ENCODE peak calls at places on chromosomes 3 and 15, in five cellular contexts. Y is pancreas, N is cardiac muscle cell, L is astrocyte, O is stomach. H is an unnamed sample. For H3K9me3, the result is how much of the 10 kb centered on the place peaks cover.

GRCh38 chr15:40192942-40193341 is 32.1 kb downstream of the BUB1B start:
- DNase-seq in Y (no peak), N (peak), L (peak), O (no peak), H (no peak)

GRCh38 chr3:53089511-53089910 is 40.7 kb downstream of the RFT1 start:
- DNase-seq in Y (peak), N (peak), L (no peak), O (no peak), H (no peak)

GRCh38 chr3:197088370-197088769 is 58.8 kb upstream of the MELTF start:
- DNase-seq in Y (no peak), N (peak), L (no peak), O (no peak), H (no peak)

GRCh38 chr3:56157693-56158092 is 310.6 kb downstream of the ERC2 start:
- DNase-seq in Y (no peak), N (peak), L (peak), O (no peak), H (peak)

GRCh38 chr3:101890716-101891115 is 41.4 kb downstream of the NFKBIZ start:
- DNase-seq in Y (no peak), N (peak), L (peak), O (no peak), H (peak)

GRCh38 chr3:124859025-124859424 is 28.1 kb downstream of the ITGB5 start:
- DNase-seq in Y (no peak), N (peak), L (peak), O (no peak), H (peak)

GRCh38 chr15:40182358-40183029 is 21.6 kb downstream of the BUB1B start:
- DNase-seq in Y (no peak), N (no peak), L (no peak), O (no peak), H (no peak)

GRCh38 chr3:126180477-126181397 is at the start of gene ALDH1L1:
- DNase-seq in Y (peak), N (peak), L (peak), O (peak), H (peak)

GRCh38 chr15:33311312-33311971 is 675 bp downstream of the RYR3 start:
- DNase-seq in Y (no peak), N (no peak), L (no peak), O (no peak), H (no peak)

GRCh38 chr15:68578960-68579935 is at the start of gene CORO2B:
- DNase-seq in Y (peak), N (peak), L (peak), O (no peak), H (peak)

GRCh38 chr3:176431986-176432385 is 765.3 kb downstream of the TBL1XR1 start:
- DNase-seq in Y (no peak), N (no peak), L (peak), O (no peak), H (no peak)

GRCh38 chr3:14143271-14143605 is 18.4 kb downstream of the TMEM43 start:
- DNase-seq in Y (no peak), N (peak), L (peak), O (no peak), H (peak)

GRCh38 chr3:29280675-29281264 is at the start of gene RBMS3:
- DNase-seq in Y (peak), N (peak), L (peak), O (peak), H (peak)

GRCh38 chr15:34986326-34987181 is 1.5 kb downstream of the ZNF770 start:
- DNase-seq in Y (no peak), N (no peak), L (no peak), O (no peak), H (peak)

GRCh38 chr15:55737373-55737772 is 5.6 kb downstream of the PRTG start:
- DNase-seq in Y (no peak), N (peak), L (peak), O (no peak), H (peak)

GRCh38 chr15:74799843-74800558 is 12.6 kb upstream of the LMAN1L start:
- DNase-seq in Y (peak), N (peak), L (no peak), O (peak), H (peak)

GRCh38 chr15:36363335-36363734 is 216.1 kb upstream of the CDIN1 start:
- DNase-seq in Y (no peak), N (peak), L (peak), O (no peak), H (no peak)

GRCh38 chr3:168024537-168024941 is 71.2 kb downstream of the GOLIM4 start:
- DNase-seq in Y (no peak), N (peak), L (peak), O (no peak), H (peak)

GRCh38 chr3:87270908-87271727 is 5.3 kb downstream of the POU1F1 start:
- DNase-seq in Y (peak), N (peak), L (no peak), O (no peak), H (no peak)

GRCh38 chr15:69780374-69780773 is 317.3 kb downstream of the TLE3 start:
- DNase-seq in Y (no peak), N (peak), L (peak), O (no peak), H (no peak)

GRCh38 chr3:136783708-136784191 is 31.6 kb upstream of the STAG1 start:
- DNase-seq in Y (no peak), N (peak), L (no peak), O (no peak), H (peak)

GRCh38 chr3:94004301-94004910 is 24.0 kb downstream of the STX19 start:
- DNase-seq in Y (no peak), N (peak), L (peak), O (no peak), H (peak)

GRCh38 chr15:40511472-40512133 is 40.8 kb downstream of the CHST14 start:
- DNase-seq in Y (peak), N (peak), L (no peak), O (peak), H (peak)

GRCh38 chr3:187064210-187065115 is 74.8 kb downstream of the RPL39L start:
- DNase-seq in Y (peak), N (peak), L (no peak), O (no peak), H (peak)

GRCh38 chr15:93030430-93031102 is 58.4 kb downstream of the RGMA start:
- DNase-seq in Y (peak), N (peak), L (peak), O (peak), H (peak)

GRCh38 chr3:33063651-33064051 is 33.3 kb downstream of the GLB1 start:
- DNase-seq in Y (no peak), N (peak), L (peak), O (no peak), H (peak)

GRCh38 chr15:97470417-97470816 is 490.1 kb upstream of the ARRDC4 start:
- DNase-seq in Y (no peak), N (no peak), L (no peak), O (no peak), H (no peak)

GRCh38 chr3:192336286-192336685 is 391.1 kb downstream of the FGF12 start:
- DNase-seq in Y (no peak), N (no peak), L (no peak), O (no peak), H (no peak)

GRCh38 chr15:91338763-91339162 is 238.7 kb downstream of the SV2B start:
- DNase-seq in Y (no peak), N (peak), L (peak), O (no peak), H (peak)

GRCh38 chr3:124843068-124843467 is 44.1 kb downstream of the ITGB5 start:
- DNase-seq in Y (no peak), N (no peak), L (no peak), O (no peak), H (no peak)

GRCh38 chr15:83733206-83733605 is 79.3 kb downstream of the ADAMTSL3 start:
- DNase-seq in Y (no peak), N (peak), L (peak), O (no peak), H (no peak)

GRCh38 chr3:122714269-122714668 is 33.6 kb downstream of the PARP14 start:
- DNase-seq in Y (no peak), N (no peak), L (no peak), O (no peak), H (no peak)

GRCh38 chr3:2652416-2652815 is 457.8 kb downstream of the IL5RA start:
- DNase-seq in Y (no peak), N (no peak), L (no peak), O (no peak), H (no peak)

GRCh38 chr15:51755790-51756189 is 4.4 kb downstream of the TMOD2 start:
- DNase-seq in Y (no peak), N (no peak), L (no peak), O (no peak), H (no peak)
- H3K4me3 ChIP-seq in Y (no peak), N (no peak), L (no peak), O (no peak), H (no peak)

GRCh38 chr3:44642337-44642736 is 6.2 kb upstream of the ZNF35 start:
- DNase-seq in Y (no peak), N (no peak), L (no peak), O (no peak), H (no peak)
- H3K9me3 ChIP-seq in Y (under half), N (under half), L (under half), O (under half), H (half or more)

GRCh38 chr3:10173926-10174435 is 9.3 kb downstream of the IRAK2 start:
- DNase-seq in Y (peak), N (peak), L (peak), O (peak), H (peak)

GRCh38 chr3:10169000-10169496 is 4.3 kb downstream of the IRAK2 start:
- DNase-seq in Y (no peak), N (no peak), L (no peak), O (no peak), H (no peak)

GRCh38 chr3:10166213-10166604 is 1.5 kb downstream of the IRAK2 start:
- DNase-seq in Y (no peak), N (no peak), L (no peak), O (no peak), H (no peak)

GRCh38 chr3:10173095-10173925 is 8.6 kb downstream of the IRAK2 start:
- DNase-seq in Y (no peak), N (no peak), L (peak), O (no peak), H (no peak)

GRCh38 chr3:10170915-10171478 is 6.3 kb downstream of the IRAK2 start:
- DNase-seq in Y (no peak), N (no peak), L (peak), O (no peak), H (no peak)
- H3K4me3 ChIP-seq in Y (no peak), N (no peak), L (no peak), O (no peak), H (no peak)

DNA sequence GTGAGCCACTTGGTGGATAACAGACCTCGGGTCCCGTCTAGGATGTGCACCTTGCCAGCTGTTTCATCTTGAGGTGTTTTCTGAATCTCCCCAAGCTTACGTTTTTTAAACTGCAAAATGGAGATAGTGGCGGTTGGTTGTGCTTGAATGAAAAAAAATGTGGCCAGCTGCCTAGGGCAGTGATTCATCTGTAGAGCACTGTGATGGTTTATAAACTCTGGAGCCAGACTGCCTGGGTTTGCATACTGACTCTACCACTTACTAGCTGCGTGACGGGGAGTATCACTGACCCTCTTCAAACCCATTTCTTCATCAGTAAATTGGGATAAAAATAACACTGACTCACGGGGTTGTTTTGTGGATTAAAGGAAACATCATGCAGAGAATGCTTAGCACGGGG is 159.1 kb downstream of the CHL1 start:
- DNase-seq in Y (no peak), N (no peak), L (peak), O (no peak), H (no peak)
- H3K9me3 ChIP-seq in Y (under half), N (under half), L (under half), O (under half), H (under half)

GRCh38 chr3:42700366-42701288 is 2.0 kb downstream of the HHATL start:
- DNase-seq in Y (no peak), N (no peak), L (no peak), O (peak), H (no peak)
- H3K4me3 ChIP-seq in Y (no peak), N (no peak), L (no peak), O (no peak), H (no peak)

GRCh38 chr15:79918278-79918677 is 21.5 kb upstream of the MTHFS start:
- DNase-seq in Y (no peak), N (no peak), L (no peak), O (no peak), H (no peak)

GRCh38 chr15:79923068-79923514 is 26.3 kb upstream of the MTHFS start:
- DNase-seq in Y (peak), N (peak), L (peak), O (peak), H (peak)

GRCh38 chr15:79922512-79923067 is 25.8 kb upstream of the MTHFS start:
- DNase-seq in Y (no peak), N (no peak), L (peak), O (no peak), H (no peak)

GRCh38 chr15:79919090-79919748 is 22.4 kb upstream of the MTHFS start:
- DNase-seq in Y (no peak), N (no peak), L (no peak), O (no peak), H (no peak)

DNA sequence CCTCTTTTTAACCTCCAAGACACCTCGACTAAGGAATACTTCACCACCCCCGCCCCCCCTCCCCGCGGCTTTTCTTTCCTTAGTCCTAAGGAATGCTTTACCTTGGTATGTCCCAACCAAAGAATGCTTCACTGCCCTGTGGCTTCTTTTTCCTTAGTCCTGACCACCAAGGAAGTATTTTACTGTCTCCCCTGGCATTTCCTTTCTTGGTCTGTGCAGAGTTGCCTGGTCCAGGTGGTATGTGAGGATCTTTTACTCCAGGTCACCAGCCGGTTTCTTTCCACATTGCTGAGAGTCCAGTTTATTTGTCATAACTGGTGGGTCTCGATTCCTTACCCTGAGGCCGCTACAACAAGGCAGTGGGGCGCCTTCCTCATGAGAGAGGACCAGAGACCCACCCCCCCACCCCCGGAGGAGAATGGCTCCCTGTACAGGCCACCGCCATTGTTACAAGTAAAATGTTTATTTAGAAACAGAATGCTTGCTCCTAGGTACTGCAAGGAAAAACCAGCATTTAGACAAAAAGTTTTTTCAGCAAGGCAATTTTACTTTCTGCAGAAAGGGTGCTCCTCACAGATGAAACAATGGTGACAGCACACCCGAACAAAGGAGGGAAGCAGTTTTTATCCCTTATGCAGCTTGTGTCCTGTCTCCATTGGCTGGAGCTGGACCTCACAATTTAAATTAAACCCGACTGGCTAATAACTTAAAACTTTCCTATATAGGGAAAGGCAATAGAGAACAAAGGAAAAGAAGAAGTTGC is 23.1 kb upstream of the MTHFS start:
- DNase-seq in Y (no peak), N (no peak), L (no peak), O (no peak), H (no peak)
- H3K9me3 ChIP-seq in Y (under half), N (under half), L (under half), O (half or more), H (half or more)